ENCODE peak calls at places on chromosomes 7 and 10, in ten cellular contexts. One of them, this sample, is unnamed.
A peak's percentile ranks its signal among the peaks of the same experiment; 100 is the strongest.

GRCh38 chr7:142511801-142512200 is 237.5 kb upstream of the PRSS1 start:
- DNase-seq in cardiac fibroblast: no peak
- DNase-seq in skeletal muscle cell: no peak
- DNase-seq in cardiac muscle cell: no peak
- DNase-seq in naive thymus-derived CD4-positive, alpha-beta T cell: no peak
- DNase-seq in A549: no peak
- DNase-seq in AG04450: no peak
- DNase-seq in bronchial epithelial cell: peak; percentile 39
- DNase-seq in fibroblast of lung: no peak
- DNase-seq in astrocyte of the spinal cord: no peak
- DNase-seq in this sample: no peak

GRCh38 chr7:43135129-43135528 is 22.7 kb downstream of the HECW1 start:
- DNase-seq in cardiac fibroblast: no peak
- DNase-seq in skeletal muscle cell: no peak
- DNase-seq in cardiac muscle cell: no peak
- DNase-seq in naive thymus-derived CD4-positive, alpha-beta T cell: no peak
- DNase-seq in A549: no peak
- DNase-seq in AG04450: no peak
- DNase-seq in bronchial epithelial cell: peak; percentile 68
- DNase-seq in fibroblast of lung: peak; percentile 56
- DNase-seq in astrocyte of the spinal cord: no peak
- DNase-seq in this sample: no peak

GRCh38 chr7:1851731-1852531 is 181.9 kb downstream of the ELFN1 start:
- DNase-seq in cardiac fibroblast: no peak
- DNase-seq in skeletal muscle cell: no peak
- DNase-seq in cardiac muscle cell: no peak
- DNase-seq in naive thymus-derived CD4-positive, alpha-beta T cell: no peak
- DNase-seq in A549: no peak
- DNase-seq in AG04450: no peak
- DNase-seq in bronchial epithelial cell: no peak
- DNase-seq in fibroblast of lung: no peak
- DNase-seq in astrocyte of the spinal cord: no peak
- DNase-seq in this sample: no peak

GRCh38 chr10:43249151-43249961 is 17.5 kb downstream of the RASGEF1A start:
- DNase-seq in cardiac fibroblast: no peak
- DNase-seq in skeletal muscle cell: no peak
- DNase-seq in cardiac muscle cell: no peak
- DNase-seq in naive thymus-derived CD4-positive, alpha-beta T cell: no peak
- DNase-seq in A549: no peak
- DNase-seq in AG04450: no peak
- DNase-seq in bronchial epithelial cell: no peak
- DNase-seq in fibroblast of lung: no peak
- DNase-seq in astrocyte of the spinal cord: no peak
- DNase-seq in this sample: no peak

GRCh38 chr10:22321831-22322662 is 1.1 kb downstream of the BMI1 start:
- DNase-seq in cardiac fibroblast: peak; percentile 30
- DNase-seq in skeletal muscle cell: no peak
- DNase-seq in cardiac muscle cell: peak; percentile 32
- DNase-seq in naive thymus-derived CD4-positive, alpha-beta T cell: no peak
- DNase-seq in A549: peak; percentile 32
- DNase-seq in AG04450: no peak
- DNase-seq in bronchial epithelial cell: no peak
- DNase-seq in fibroblast of lung: no peak
- DNase-seq in astrocyte of the spinal cord: no peak
- DNase-seq in this sample: no peak

GRCh38 chr10:436013-436697 is 253.3 kb downstream of the DIP2C start:
- DNase-seq in cardiac fibroblast: no peak
- DNase-seq in skeletal muscle cell: no peak
- DNase-seq in cardiac muscle cell: no peak
- DNase-seq in naive thymus-derived CD4-positive, alpha-beta T cell: no peak
- DNase-seq in A549: no peak
- DNase-seq in AG04450: no peak
- DNase-seq in bronchial epithelial cell: no peak
- DNase-seq in fibroblast of lung: no peak
- DNase-seq in astrocyte of the spinal cord: no peak
- DNase-seq in this sample: no peak

GRCh38 chr10:128802062-128802461 is 665.0 kb upstream of the MGMT start:
- DNase-seq in cardiac fibroblast: no peak
- DNase-seq in skeletal muscle cell: no peak
- DNase-seq in cardiac muscle cell: no peak
- DNase-seq in naive thymus-derived CD4-positive, alpha-beta T cell: no peak
- DNase-seq in A549: no peak
- DNase-seq in AG04450: no peak
- DNase-seq in bronchial epithelial cell: no peak
- DNase-seq in fibroblast of lung: no peak
- DNase-seq in astrocyte of the spinal cord: no peak
- DNase-seq in this sample: no peak

GRCh38 chr10:86153751-86154150 is 212.8 kb downstream of the GRID1 start:
- DNase-seq in cardiac fibroblast: no peak
- DNase-seq in skeletal muscle cell: no peak
- DNase-seq in cardiac muscle cell: no peak
- DNase-seq in naive thymus-derived CD4-positive, alpha-beta T cell: no peak
- DNase-seq in A549: no peak
- DNase-seq in AG04450: no peak
- DNase-seq in bronchial epithelial cell: no peak
- DNase-seq in fibroblast of lung: no peak
- DNase-seq in astrocyte of the spinal cord: no peak
- DNase-seq in this sample: no peak

GRCh38 chr10:24097771-24098207 is 111.1 kb upstream of the KIAA1217 start:
- DNase-seq in cardiac fibroblast: no peak
- DNase-seq in skeletal muscle cell: no peak
- DNase-seq in cardiac muscle cell: no peak
- DNase-seq in naive thymus-derived CD4-positive, alpha-beta T cell: no peak
- DNase-seq in A549: no peak
- DNase-seq in AG04450: no peak
- DNase-seq in bronchial epithelial cell: no peak
- DNase-seq in fibroblast of lung: peak; percentile 8
- DNase-seq in astrocyte of the spinal cord: peak; percentile 6
- DNase-seq in this sample: no peak

GRCh38 chr7:65307651-65308299 is 65.9 kb upstream of the ZNF92 start:
- DNase-seq in cardiac fibroblast: peak; percentile 66
- DNase-seq in skeletal muscle cell: peak; percentile 19
- DNase-seq in cardiac muscle cell: peak; percentile 61
- DNase-seq in naive thymus-derived CD4-positive, alpha-beta T cell: peak; percentile 37
- DNase-seq in A549: peak; percentile 67
- DNase-seq in AG04450: peak; percentile 37
- DNase-seq in bronchial epithelial cell: peak; percentile 47
- DNase-seq in fibroblast of lung: peak; percentile 51
- DNase-seq in astrocyte of the spinal cord: peak; percentile 69
- DNase-seq in this sample: peak; percentile 72

GRCh38 chr10:5283305-5284158 is 81.2 kb upstream of the UCN3 start:
- DNase-seq in cardiac fibroblast: peak; percentile 85
- DNase-seq in skeletal muscle cell: no peak
- DNase-seq in cardiac muscle cell: peak; percentile 79
- DNase-seq in naive thymus-derived CD4-positive, alpha-beta T cell: peak; percentile 55
- DNase-seq in A549: peak; percentile 93
- DNase-seq in AG04450: peak; percentile 27
- DNase-seq in bronchial epithelial cell: peak; percentile 64
- DNase-seq in fibroblast of lung: peak; percentile 32
- DNase-seq in astrocyte of the spinal cord: peak; percentile 23
- DNase-seq in this sample: peak; percentile 81

DNA sequence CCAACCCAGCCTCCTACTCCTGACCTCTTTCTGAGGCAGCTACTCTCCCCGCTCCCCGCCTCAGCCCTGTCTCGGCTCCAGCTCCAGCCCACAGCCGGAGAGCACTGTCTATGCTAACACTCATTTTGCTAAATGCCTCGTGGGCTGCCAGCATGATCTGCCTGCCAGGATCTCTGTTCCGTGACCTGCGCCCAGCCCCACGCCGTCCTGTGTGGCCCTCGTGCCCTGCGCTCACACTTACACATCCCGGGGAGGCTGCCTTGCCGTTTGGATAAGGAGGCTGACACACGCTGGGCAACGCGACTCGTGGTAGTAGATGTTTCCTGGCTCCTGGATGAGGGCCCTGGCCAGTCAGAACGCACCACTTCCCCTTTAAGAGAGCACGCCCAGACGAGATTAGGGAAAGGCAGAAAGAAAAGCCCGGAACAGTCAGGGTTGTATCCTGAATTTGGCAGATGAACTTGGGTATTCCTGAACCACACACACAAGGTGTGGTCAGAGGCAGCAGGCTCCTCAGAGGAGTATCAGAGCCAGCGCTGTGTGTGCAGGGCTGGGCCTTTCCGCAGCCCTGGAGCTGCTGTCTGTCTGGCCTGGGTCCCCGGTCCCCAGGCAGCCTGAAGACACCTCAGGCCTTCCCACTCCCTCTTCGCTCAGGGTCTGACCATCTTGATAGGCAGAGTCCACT is 97.7 kb upstream of the EFCAB10 start:
- DNase-seq in cardiac fibroblast: peak; percentile 62
- DNase-seq in skeletal muscle cell: no peak
- DNase-seq in cardiac muscle cell: peak; percentile 81
- DNase-seq in naive thymus-derived CD4-positive, alpha-beta T cell: peak; percentile 26
- DNase-seq in A549: no peak
- DNase-seq in AG04450: no peak
- DNase-seq in bronchial epithelial cell: peak; percentile 62
- DNase-seq in fibroblast of lung: peak; percentile 15
- DNase-seq in astrocyte of the spinal cord: no peak
- DNase-seq in this sample: peak; percentile 65
- H3K4me3 ChIP-seq in cardiac fibroblast: peak overlapping the region; percentile 34
- H3K4me3 ChIP-seq in skeletal muscle cell: no peak overlapping the region
- H3K4me3 ChIP-seq in cardiac muscle cell: no peak overlapping the region
- H3K4me3 ChIP-seq in naive thymus-derived CD4-positive, alpha-beta T cell: peak overlapping the region; percentile 30
- H3K4me3 ChIP-seq in A549: no peak overlapping the region
- H3K4me3 ChIP-seq in AG04450: peak overlapping the region; percentile 28
- H3K4me3 ChIP-seq in bronchial epithelial cell: peak overlapping the region; percentile 13
- H3K4me3 ChIP-seq in fibroblast of lung: no peak overlapping the region
- H3K4me3 ChIP-seq in astrocyte of the spinal cord: no peak overlapping the region
- H3K4me3 ChIP-seq in this sample: peak overlapping the region; percentile 32

DNA sequence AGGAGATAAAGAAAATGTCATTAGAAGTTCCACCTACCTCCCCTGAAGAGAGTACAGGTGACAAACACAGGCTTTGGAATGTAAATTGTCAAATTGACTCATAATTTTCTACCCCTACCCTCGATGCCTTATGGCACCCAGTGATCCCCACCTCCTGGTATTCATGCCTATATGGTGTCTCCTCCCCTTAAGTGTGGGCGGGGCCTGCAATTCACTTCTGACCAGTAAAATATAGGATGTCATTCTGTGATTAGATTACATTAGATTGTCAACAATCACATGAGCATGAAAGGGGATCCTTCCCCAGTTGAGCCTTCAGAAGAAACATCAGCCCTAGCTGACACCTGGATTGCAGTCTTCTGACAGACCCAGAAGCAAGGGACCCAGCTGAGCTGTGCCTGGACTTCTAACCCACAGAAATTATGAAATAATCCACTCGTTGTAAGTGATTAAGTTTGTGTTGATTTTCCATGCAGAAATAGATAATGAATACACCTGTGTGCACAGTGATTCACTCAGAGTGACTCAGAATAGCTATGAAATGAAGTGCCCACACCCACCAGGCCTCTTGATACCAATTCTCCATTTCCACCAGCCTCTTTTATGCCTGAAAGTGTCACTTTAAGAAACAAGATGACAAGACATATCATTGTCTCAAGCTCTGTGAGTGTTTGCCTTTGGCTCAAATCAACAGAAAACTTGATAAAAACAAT is 8.5 kb upstream of the SLC39A12 start:
- DNase-seq in cardiac fibroblast: no peak
- DNase-seq in skeletal muscle cell: no peak
- DNase-seq in cardiac muscle cell: no peak
- DNase-seq in naive thymus-derived CD4-positive, alpha-beta T cell: no peak
- DNase-seq in A549: no peak
- DNase-seq in AG04450: no peak
- DNase-seq in bronchial epithelial cell: peak; percentile 65
- DNase-seq in fibroblast of lung: no peak
- DNase-seq in astrocyte of the spinal cord: no peak
- DNase-seq in this sample: no peak
- H3K4me3 ChIP-seq in cardiac fibroblast: no peak overlapping the region
- H3K4me3 ChIP-seq in skeletal muscle cell: no peak overlapping the region
- H3K4me3 ChIP-seq in cardiac muscle cell: no peak overlapping the region
- H3K4me3 ChIP-seq in naive thymus-derived CD4-positive, alpha-beta T cell: no peak overlapping the region
- H3K4me3 ChIP-seq in A549: no peak overlapping the region
- H3K4me3 ChIP-seq in AG04450: no peak overlapping the region
- H3K4me3 ChIP-seq in bronchial epithelial cell: no peak overlapping the region
- H3K4me3 ChIP-seq in fibroblast of lung: no peak overlapping the region
- H3K4me3 ChIP-seq in astrocyte of the spinal cord: no peak overlapping the region
- H3K4me3 ChIP-seq in this sample: no peak overlapping the region

DNA sequence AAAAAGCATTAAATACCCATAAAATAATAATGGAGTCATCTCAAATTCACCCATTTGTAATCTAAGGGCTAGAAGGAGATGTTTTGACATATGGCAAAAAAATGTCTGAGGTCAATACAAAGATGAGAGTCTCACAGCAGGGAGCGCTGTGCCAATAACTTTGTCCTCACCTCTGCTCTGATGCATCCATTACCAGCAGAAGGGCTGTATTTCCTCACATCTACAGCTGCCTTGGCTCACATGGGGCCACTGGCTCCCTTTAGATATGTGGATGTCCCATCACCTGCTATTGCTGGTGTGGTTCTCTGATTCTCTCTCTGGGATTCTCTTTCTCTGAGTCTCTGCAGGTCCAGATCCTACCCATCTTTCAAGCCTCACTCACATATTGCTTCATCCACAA is 90.3 kb upstream of the FAM133B start:
- DNase-seq in cardiac fibroblast: peak; percentile 27
- DNase-seq in skeletal muscle cell: no peak
- DNase-seq in cardiac muscle cell: no peak
- DNase-seq in naive thymus-derived CD4-positive, alpha-beta T cell: no peak
- DNase-seq in A549: no peak
- DNase-seq in AG04450: no peak
- DNase-seq in bronchial epithelial cell: no peak
- DNase-seq in fibroblast of lung: no peak
- DNase-seq in astrocyte of the spinal cord: peak; percentile 38
- DNase-seq in this sample: no peak
- H3K4me3 ChIP-seq in cardiac fibroblast: no peak overlapping the region
- H3K4me3 ChIP-seq in skeletal muscle cell: no peak overlapping the region
- H3K4me3 ChIP-seq in cardiac muscle cell: no peak overlapping the region
- H3K4me3 ChIP-seq in naive thymus-derived CD4-positive, alpha-beta T cell: no peak overlapping the region
- H3K4me3 ChIP-seq in A549: no peak overlapping the region
- H3K4me3 ChIP-seq in AG04450: no peak overlapping the region
- H3K4me3 ChIP-seq in bronchial epithelial cell: no peak overlapping the region
- H3K4me3 ChIP-seq in fibroblast of lung: no peak overlapping the region
- H3K4me3 ChIP-seq in astrocyte of the spinal cord: no peak overlapping the region
- H3K4me3 ChIP-seq in this sample: no peak overlapping the region

GRCh38 chr10:66795871-66796270 is 130.0 kb upstream of the LRRTM3 start:
- DNase-seq in cardiac fibroblast: no peak
- DNase-seq in skeletal muscle cell: no peak
- DNase-seq in cardiac muscle cell: no peak
- DNase-seq in naive thymus-derived CD4-positive, alpha-beta T cell: no peak
- DNase-seq in A549: no peak
- DNase-seq in AG04450: no peak
- DNase-seq in bronchial epithelial cell: no peak
- DNase-seq in fibroblast of lung: peak; percentile 69
- DNase-seq in astrocyte of the spinal cord: no peak
- DNase-seq in this sample: no peak

GRCh38 chr10:66803174-66803573 is 122.7 kb upstream of the LRRTM3 start:
- DNase-seq in cardiac fibroblast: no peak
- DNase-seq in skeletal muscle cell: no peak
- DNase-seq in cardiac muscle cell: no peak
- DNase-seq in naive thymus-derived CD4-positive, alpha-beta T cell: no peak
- DNase-seq in A549: no peak
- DNase-seq in AG04450: no peak
- DNase-seq in bronchial epithelial cell: no peak
- DNase-seq in fibroblast of lung: no peak
- DNase-seq in astrocyte of the spinal cord: no peak
- DNase-seq in this sample: no peak

GRCh38 chr10:66804911-66805310 is 120.9 kb upstream of the LRRTM3 start:
- DNase-seq in cardiac fibroblast: peak; percentile 39
- DNase-seq in skeletal muscle cell: no peak
- DNase-seq in cardiac muscle cell: no peak
- DNase-seq in naive thymus-derived CD4-positive, alpha-beta T cell: no peak
- DNase-seq in A549: no peak
- DNase-seq in AG04450: no peak
- DNase-seq in bronchial epithelial cell: no peak
- DNase-seq in fibroblast of lung: no peak
- DNase-seq in astrocyte of the spinal cord: no peak
- DNase-seq in this sample: no peak

GRCh38 chr10:66799474-66799873 is 126.4 kb upstream of the LRRTM3 start:
- DNase-seq in cardiac fibroblast: peak; percentile 30
- DNase-seq in skeletal muscle cell: no peak
- DNase-seq in cardiac muscle cell: peak; percentile 10
- DNase-seq in naive thymus-derived CD4-positive, alpha-beta T cell: no peak
- DNase-seq in A549: no peak
- DNase-seq in AG04450: no peak
- DNase-seq in bronchial epithelial cell: no peak
- DNase-seq in fibroblast of lung: no peak
- DNase-seq in astrocyte of the spinal cord: no peak
- DNase-seq in this sample: no peak
- H3K4me3 ChIP-seq in cardiac fibroblast: no peak overlapping the region
- H3K4me3 ChIP-seq in skeletal muscle cell: no peak overlapping the region
- H3K4me3 ChIP-seq in cardiac muscle cell: no peak overlapping the region
- H3K4me3 ChIP-seq in naive thymus-derived CD4-positive, alpha-beta T cell: no peak overlapping the region
- H3K4me3 ChIP-seq in A549: no peak overlapping the region
- H3K4me3 ChIP-seq in AG04450: no peak overlapping the region
- H3K4me3 ChIP-seq in bronchial epithelial cell: no peak overlapping the region
- H3K4me3 ChIP-seq in fibroblast of lung: peak overlapping the region; percentile 0
- H3K4me3 ChIP-seq in astrocyte of the spinal cord: no peak overlapping the region
- H3K4me3 ChIP-seq in this sample: peak overlapping the region; percentile 18

This sample was measured in fibroblast of pulmonary artery.